ENCODE peak calls at places on chromosomes 3 and 15, in six cellular contexts. One of them, this sample, is unnamed.

GRCh38 chr3:170610321-170610884 is 24.5 kb upstream of the SLC7A14 start:
- DNase-seq in MM.1S: no peak
- DNase-seq in SK-N-SH: no peak
- DNase-seq in OCI-LY7: no peak
- DNase-seq in HCT116: no peak
- DNase-seq in GM23338: no peak
- DNase-seq in this sample: no peak

GRCh38 chr3:197125601-197126000 is 96.0 kb upstream of the MELTF start:
- DNase-seq in MM.1S: no peak
- DNase-seq in SK-N-SH: no peak
- DNase-seq in OCI-LY7: no peak
- DNase-seq in HCT116: no peak
- DNase-seq in GM23338: no peak
- DNase-seq in this sample: no peak

GRCh38 chr15:62464705-62465104 is 299.6 kb upstream of the C2CD4B start:
- DNase-seq in MM.1S: no peak
- DNase-seq in SK-N-SH: no peak
- DNase-seq in OCI-LY7: no peak
- DNase-seq in HCT116: no peak
- DNase-seq in GM23338: peak; percentile 54
- DNase-seq in this sample: no peak

GRCh38 chr3:149339931-149340309 is 6.5 kb upstream of the TM4SF18 start:
- DNase-seq in MM.1S: no peak
- DNase-seq in SK-N-SH: no peak
- DNase-seq in OCI-LY7: no peak
- DNase-seq in HCT116: peak; percentile 93
- DNase-seq in GM23338: peak; percentile 66
- DNase-seq in this sample: peak; percentile 83

GRCh38 chr3:132405609-132406299 is 11.5 kb upstream of the DNAJC13 start:
- DNase-seq in MM.1S: no peak
- DNase-seq in SK-N-SH: no peak
- DNase-seq in OCI-LY7: no peak
- DNase-seq in HCT116: no peak
- DNase-seq in GM23338: no peak
- DNase-seq in this sample: no peak

GRCh38 chr15:78968114-78968513 is 23.3 kb upstream of the CTSH start:
- DNase-seq in MM.1S: no peak
- DNase-seq in SK-N-SH: no peak
- DNase-seq in OCI-LY7: no peak
- DNase-seq in HCT116: no peak
- DNase-seq in GM23338: no peak
- DNase-seq in this sample: no peak

GRCh38 chr3:111989061-111989678 is 9.6 kb upstream of the TAGLN3 start:
- DNase-seq in MM.1S: peak; percentile 77
- DNase-seq in SK-N-SH: peak; percentile 57
- DNase-seq in OCI-LY7: peak; percentile 68
- DNase-seq in HCT116: peak; percentile 63
- DNase-seq in GM23338: peak; percentile 74
- DNase-seq in this sample: peak; percentile 72

GRCh38 chr3:169400874-169401273 is 262.6 kb downstream of the MECOM start:
- DNase-seq in MM.1S: no peak
- DNase-seq in SK-N-SH: no peak
- DNase-seq in OCI-LY7: no peak
- DNase-seq in HCT116: no peak
- DNase-seq in GM23338: no peak
- DNase-seq in this sample: no peak

GRCh38 chr3:13571264-13571663 is 22.3 kb downstream of the FBLN2 start:
- DNase-seq in MM.1S: no peak
- DNase-seq in SK-N-SH: peak; percentile 16
- DNase-seq in OCI-LY7: no peak
- DNase-seq in HCT116: no peak
- DNase-seq in GM23338: no peak
- DNase-seq in this sample: no peak

GRCh38 chr15:26102365-26102764 is 239.2 kb upstream of the ATP10A start:
- DNase-seq in MM.1S: no peak
- DNase-seq in SK-N-SH: no peak
- DNase-seq in OCI-LY7: no peak
- DNase-seq in HCT116: no peak
- DNase-seq in GM23338: peak; percentile 41
- DNase-seq in this sample: no peak

GRCh38 chr15:90640862-90641261 is 76.3 kb upstream of the BLM start:
- DNase-seq in MM.1S: no peak
- DNase-seq in SK-N-SH: no peak
- DNase-seq in OCI-LY7: no peak
- DNase-seq in HCT116: no peak
- DNase-seq in GM23338: no peak
- DNase-seq in this sample: no peak

GRCh38 chr15:44501768-44502366 is 35.1 kb upstream of the EIF3J start:
- DNase-seq in MM.1S: peak; percentile 32
- DNase-seq in SK-N-SH: peak; percentile 54
- DNase-seq in OCI-LY7: peak; percentile 42
- DNase-seq in HCT116: peak; percentile 4
- DNase-seq in GM23338: peak; percentile 54
- DNase-seq in this sample: peak; percentile 25

GRCh38 chr15:38563723-38564519 is 693 bp downstream of the RASGRP1 start:
- DNase-seq in MM.1S: peak; percentile 70
- DNase-seq in SK-N-SH: peak; percentile 85
- DNase-seq in OCI-LY7: peak; percentile 83
- DNase-seq in HCT116: peak; percentile 8
- DNase-seq in GM23338: peak; percentile 57
- DNase-seq in this sample: peak; percentile 83

GRCh38 chr15:100893261-100893963 is 13.8 kb downstream of the ALDH1A3 start:
- DNase-seq in MM.1S: no peak
- DNase-seq in SK-N-SH: no peak
- DNase-seq in OCI-LY7: no peak
- DNase-seq in HCT116: no peak
- DNase-seq in GM23338: no peak
- DNase-seq in this sample: no peak

GRCh38 chr3:14248849-14249523 is 70.4 kb downstream of the LSM3 start:
- DNase-seq in MM.1S: no peak
- DNase-seq in SK-N-SH: no peak
- DNase-seq in OCI-LY7: no peak
- DNase-seq in HCT116: no peak
- DNase-seq in GM23338: no peak
- DNase-seq in this sample: no peak

GRCh38 chr15:41891226-41891625 is 2.6 kb downstream of the SPTBN5 start:
- DNase-seq in MM.1S: no peak
- DNase-seq in SK-N-SH: no peak
- DNase-seq in OCI-LY7: no peak
- DNase-seq in HCT116: no peak
- DNase-seq in GM23338: no peak
- DNase-seq in this sample: no peak

GRCh38 chr3:197907196-197907595 is 42.8 kb upstream of the RPL35A start:
- DNase-seq in MM.1S: no peak
- DNase-seq in SK-N-SH: no peak
- DNase-seq in OCI-LY7: no peak
- DNase-seq in HCT116: no peak
- DNase-seq in GM23338: no peak
- DNase-seq in this sample: no peak

GRCh38 chr3:123769360-123769743 is 114.8 kb downstream of the MYLK start:
- DNase-seq in MM.1S: no peak
- DNase-seq in SK-N-SH: no peak
- DNase-seq in OCI-LY7: no peak
- DNase-seq in HCT116: no peak
- DNase-seq in GM23338: no peak
- DNase-seq in this sample: no peak

GRCh38 chr15:50168778-50169411 is 13.1 kb upstream of the SLC27A2 start:
- DNase-seq in MM.1S: no peak
- DNase-seq in SK-N-SH: no peak
- DNase-seq in OCI-LY7: no peak
- DNase-seq in HCT116: no peak
- DNase-seq in GM23338: no peak
- DNase-seq in this sample: peak; percentile 25

GRCh38 chr3:130488769-130489450 is 28.1 kb upstream of the COL6A6 start:
- DNase-seq in MM.1S: no peak
- DNase-seq in SK-N-SH: no peak
- DNase-seq in OCI-LY7: no peak
- DNase-seq in HCT116: no peak
- DNase-seq in GM23338: no peak
- DNase-seq in this sample: no peak

GRCh38 chr3:102748646-102749045 is 313.8 kb downstream of the ZPLD1 start:
- DNase-seq in MM.1S: no peak
- DNase-seq in SK-N-SH: no peak
- DNase-seq in OCI-LY7: no peak
- DNase-seq in HCT116: no peak
- DNase-seq in GM23338: no peak
- DNase-seq in this sample: no peak

GRCh38 chr3:46892285-46893145 is 15.0 kb downstream of the PTH1R start:
- DNase-seq in MM.1S: peak; percentile 74
- DNase-seq in SK-N-SH: peak; percentile 93
- DNase-seq in OCI-LY7: no peak
- DNase-seq in HCT116: peak; percentile 24
- DNase-seq in GM23338: peak; percentile 94
- DNase-seq in this sample: peak; percentile 83

GRCh38 chr15:61000276-61000675 is 228.8 kb downstream of the RORA start:
- DNase-seq in MM.1S: no peak
- DNase-seq in SK-N-SH: no peak
- DNase-seq in OCI-LY7: no peak
- DNase-seq in HCT116: no peak
- DNase-seq in GM23338: no peak
- DNase-seq in this sample: no peak

GRCh38 chr3:76044601-76045600 is 259.6 kb upstream of the ZNF717 start:
- DNase-seq in MM.1S: peak; percentile 49
- DNase-seq in SK-N-SH: peak; percentile 27
- DNase-seq in OCI-LY7: peak; percentile 27
- DNase-seq in HCT116: no peak
- DNase-seq in GM23338: peak; percentile 72
- DNase-seq in this sample: peak; percentile 74

GRCh38 chr3:12393894-12394293 is 90.4 kb upstream of the TSEN2 start:
- DNase-seq in MM.1S: no peak
- DNase-seq in SK-N-SH: no peak
- DNase-seq in OCI-LY7: no peak
- DNase-seq in HCT116: peak; percentile 23
- DNase-seq in GM23338: no peak
- DNase-seq in this sample: peak; percentile 11

GRCh38 chr3:141291610-141292345 is 60.2 kb downstream of the PXYLP1 start:
- DNase-seq in MM.1S: no peak
- DNase-seq in SK-N-SH: no peak
- DNase-seq in OCI-LY7: no peak
- DNase-seq in HCT116: no peak
- DNase-seq in GM23338: no peak
- DNase-seq in this sample: no peak

GRCh38 chr15:75872400-75872990 is 29.2 kb downstream of the UBE2Q2 start:
- DNase-seq in MM.1S: no peak
- DNase-seq in SK-N-SH: no peak
- DNase-seq in OCI-LY7: no peak
- DNase-seq in HCT116: no peak
- DNase-seq in GM23338: no peak
- DNase-seq in this sample: no peak

GRCh38 chr3:34005886-34006285 is 207.5 kb downstream of the PDCD6IP start:
- DNase-seq in MM.1S: no peak
- DNase-seq in SK-N-SH: no peak
- DNase-seq in OCI-LY7: no peak
- DNase-seq in HCT116: no peak
- DNase-seq in GM23338: no peak
- DNase-seq in this sample: no peak
- H3K27ac ChIP-seq in MM.1S: no peak overlapping the region
- H3K27ac ChIP-seq in SK-N-SH: no peak overlapping the region
- H3K27ac ChIP-seq in OCI-LY7: no peak overlapping the region
- H3K27ac ChIP-seq in HCT116: no peak overlapping the region
- H3K27ac ChIP-seq in GM23338: no peak overlapping the region
- H3K27ac ChIP-seq in this sample: no peak overlapping the region

DNA sequence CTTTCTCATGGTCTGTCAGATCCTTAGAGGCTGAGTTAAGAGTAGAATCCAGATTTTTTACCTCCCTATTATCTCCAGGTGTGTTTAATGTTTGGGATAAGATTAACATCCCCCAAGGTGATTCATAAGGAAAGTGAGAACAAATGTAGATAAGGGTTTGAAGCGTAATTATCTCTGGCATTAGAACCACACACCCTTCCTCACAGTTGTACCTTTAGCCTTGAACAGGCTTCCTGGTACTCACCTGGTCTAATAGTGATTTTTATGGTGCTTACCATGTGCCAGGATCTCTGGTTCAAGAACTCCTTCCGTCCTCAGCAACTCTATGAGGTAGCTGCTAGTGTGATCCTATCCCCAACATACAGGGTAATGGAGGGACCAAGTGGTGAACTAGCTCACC is 27.7 kb downstream of the SEMA6D start:
- DNase-seq in MM.1S: no peak
- DNase-seq in SK-N-SH: no peak
- DNase-seq in OCI-LY7: no peak
- DNase-seq in HCT116: no peak
- DNase-seq in GM23338: no peak
- DNase-seq in this sample: no peak
- H3K9me2 ChIP-seq in MM.1S: no peaks in the 10 kb centered on the region
- H3K9me2 ChIP-seq in SK-N-SH: no peaks in the 10 kb centered on the region
- H3K9me2 ChIP-seq in OCI-LY7: no peaks in the 10 kb centered on the region
- H3K9me2 ChIP-seq in HCT116: no peaks in the 10 kb centered on the region
- H3K9me2 ChIP-seq in GM23338: peaks cover 9% of the 10 kb centered on the region
- H3K9me2 ChIP-seq in this sample: no peaks in the 10 kb centered on the region

DNA sequence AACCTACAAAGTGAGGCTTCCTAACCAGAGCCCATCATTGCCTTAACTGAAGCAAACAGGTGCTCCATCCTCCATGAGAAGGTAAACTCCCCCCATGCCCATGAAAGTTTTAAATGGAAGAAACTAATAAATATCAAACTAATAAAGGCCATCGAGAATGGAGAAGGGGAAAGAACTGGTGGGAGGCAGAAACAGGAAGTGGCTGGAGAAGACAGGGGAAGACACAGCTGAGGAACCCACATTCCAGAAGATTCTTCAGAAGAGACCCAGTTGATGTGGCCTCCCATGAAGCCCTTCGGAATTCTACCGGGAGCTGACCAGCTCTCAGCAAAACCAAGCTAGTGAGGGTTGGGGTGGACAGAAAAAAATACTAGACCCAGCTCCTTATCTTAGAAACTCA is 41.7 kb downstream of the SH3BP5 start:
- DNase-seq in MM.1S: no peak
- DNase-seq in SK-N-SH: no peak
- DNase-seq in OCI-LY7: no peak
- DNase-seq in HCT116: no peak
- DNase-seq in GM23338: no peak
- DNase-seq in this sample: no peak
- H3K27ac ChIP-seq in MM.1S: peak overlapping the region; percentile 87
- H3K27ac ChIP-seq in SK-N-SH: no peak overlapping the region
- H3K27ac ChIP-seq in OCI-LY7: peak overlapping the region; percentile 71
- H3K27ac ChIP-seq in HCT116: no peak overlapping the region
- H3K27ac ChIP-seq in GM23338: no peak overlapping the region
- H3K27ac ChIP-seq in this sample: no peak overlapping the region

GRCh38 chr3:23763040-23763477 is 42.7 kb upstream of the UBE2E1 start:
- DNase-seq in MM.1S: no peak
- DNase-seq in SK-N-SH: peak; percentile 62
- DNase-seq in OCI-LY7: peak; percentile 49
- DNase-seq in HCT116: no peak
- DNase-seq in GM23338: no peak
- DNase-seq in this sample: no peak

GRCh38 chr3:23760871-23761373 is 44.8 kb upstream of the UBE2E1 start:
- DNase-seq in MM.1S: no peak
- DNase-seq in SK-N-SH: no peak
- DNase-seq in OCI-LY7: peak; percentile 90
- DNase-seq in HCT116: no peak
- DNase-seq in GM23338: peak; percentile 41
- DNase-seq in this sample: no peak

GRCh38 chr3:23764407-23764806 is 41.3 kb upstream of the UBE2E1 start:
- DNase-seq in MM.1S: no peak
- DNase-seq in SK-N-SH: peak; percentile 55
- DNase-seq in OCI-LY7: no peak
- DNase-seq in HCT116: no peak
- DNase-seq in GM23338: no peak
- DNase-seq in this sample: no peak

GRCh38 chr3:23761440-23761896 is 44.3 kb upstream of the UBE2E1 start:
- DNase-seq in MM.1S: peak; percentile 21
- DNase-seq in SK-N-SH: no peak
- DNase-seq in OCI-LY7: peak; percentile 79
- DNase-seq in HCT116: peak; percentile 44
- DNase-seq in GM23338: peak; percentile 76
- DNase-seq in this sample: peak; percentile 70

GRCh38 chr3:23762214-23763039 is 43.3 kb upstream of the UBE2E1 start:
- DNase-seq in MM.1S: no peak
- DNase-seq in SK-N-SH: peak; percentile 67
- DNase-seq in OCI-LY7: peak; percentile 84
- DNase-seq in HCT116: no peak
- DNase-seq in GM23338: no peak
- DNase-seq in this sample: no peak
- H3K9me2 ChIP-seq in MM.1S: no peaks in the 10 kb centered on the region
- H3K9me2 ChIP-seq in SK-N-SH: no peaks in the 10 kb centered on the region
- H3K9me2 ChIP-seq in OCI-LY7: no peaks in the 10 kb centered on the region
- H3K9me2 ChIP-seq in HCT116: no peaks in the 10 kb centered on the region
- H3K9me2 ChIP-seq in GM23338: no peaks in the 10 kb centered on the region
- H3K9me2 ChIP-seq in this sample: no peaks in the 10 kb centered on the region